ENCODE peak calls at places on chromosomes 11 and 22, in eight cellular contexts. C is upper lobe of left lung, J is sigmoid colon, M is vagina, H is Panc1, Y is H1, X is SK-N-SH, G is suprapubic skin. I is an unnamed sample. For H3K36me3, the result is how much of the 10 kb centered on the place peaks cover.

GRCh38 chr11:3799143-3799542 is 1.8 kb upstream of the NUP98 start:
- DNase-seq in C (no peak), G (no peak), H (no peak), X (no peak), Y (no peak), J (peak), M (no peak), I (no peak)

GRCh38 chr22:46774456-46775363 is 12.3 kb downstream of the TBC1D22A start:
- DNase-seq in G (no peak), Y (no peak), C (peak), H (no peak), M (no peak), X (no peak), J (no peak), I (no peak)

GRCh38 chr11:124950606-124951330 is 3.2 kb upstream of the CCDC15 start:
- DNase-seq in H (no peak), C (no peak), G (no peak), Y (no peak), X (no peak), M (no peak), J (no peak), I (no peak)

GRCh38 chr11:133898031-133898769 is 52.9 kb upstream of the SPATA19 start:
- DNase-seq in H (no peak), G (peak), M (no peak), X (no peak), J (peak), Y (no peak), C (no peak), I (no peak)

GRCh38 chr11:96090711-96091110 is 166.8 kb upstream of the MTMR2 start:
- DNase-seq in Y (no peak), J (no peak), M (no peak), X (no peak), H (no peak), G (no peak), C (no peak), I (no peak)

GRCh38 chr11:96426356-96427103 is 36.7 kb downstream of the JRKL start:
- DNase-seq in M (no peak), J (no peak), C (no peak), H (peak), G (no peak), Y (no peak), X (peak), I (peak)

GRCh38 chr11:97722065-97722464 is 1298.7 kb upstream of the CNTN5 start:
- DNase-seq in X (no peak), G (no peak), H (no peak), J (no peak), M (no peak), C (no peak), Y (no peak), I (no peak)

GRCh38 chr11:31355131-31355530 is 14.4 kb downstream of the DCDC1 start:
- DNase-seq in C (no peak), J (no peak), Y (no peak), H (no peak), G (no peak), M (no peak), X (no peak), I (no peak)

GRCh38 chr11:89201138-89201537 is 23.5 kb downstream of the TYR start:
- DNase-seq in C (no peak), H (no peak), M (no peak), Y (no peak), G (no peak), J (no peak), X (no peak), I (no peak)
- TF ChIP-seq POLR2AphosphoS5 in C (no peak), H (no peak), M (no peak), Y (no peak), G (no peak), J (no peak), X (no peak), I (no peak)

DNA sequence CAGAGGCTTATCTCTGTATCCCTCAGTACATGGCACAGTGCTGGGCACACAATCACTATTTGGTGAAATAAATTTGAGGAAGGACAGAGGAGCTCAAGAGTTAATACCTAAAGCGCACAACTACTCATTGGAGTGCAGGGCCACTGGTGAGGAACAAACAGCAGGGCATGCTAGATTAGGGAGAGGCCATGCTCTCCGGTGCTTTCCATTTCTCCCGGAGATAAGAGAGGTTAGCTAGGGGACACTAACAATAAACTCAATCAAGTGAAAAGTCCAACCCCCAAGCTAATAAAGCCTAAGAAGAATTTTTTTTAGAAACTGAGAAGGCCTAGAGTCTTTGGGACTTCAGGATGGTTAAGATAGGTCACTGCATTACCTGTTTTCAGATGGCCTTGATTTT is 29.1 kb downstream of the NFRKB start:
- DNase-seq in M (no peak), X (no peak), H (no peak), J (no peak), G (no peak), Y (no peak), C (no peak), I (no peak)
- H3K36me3 ChIP-seq in M (under half), X (under half), H (under half), J (half or more), G (half or more), Y (half or more), C (half or more), I (half or more)

DNA sequence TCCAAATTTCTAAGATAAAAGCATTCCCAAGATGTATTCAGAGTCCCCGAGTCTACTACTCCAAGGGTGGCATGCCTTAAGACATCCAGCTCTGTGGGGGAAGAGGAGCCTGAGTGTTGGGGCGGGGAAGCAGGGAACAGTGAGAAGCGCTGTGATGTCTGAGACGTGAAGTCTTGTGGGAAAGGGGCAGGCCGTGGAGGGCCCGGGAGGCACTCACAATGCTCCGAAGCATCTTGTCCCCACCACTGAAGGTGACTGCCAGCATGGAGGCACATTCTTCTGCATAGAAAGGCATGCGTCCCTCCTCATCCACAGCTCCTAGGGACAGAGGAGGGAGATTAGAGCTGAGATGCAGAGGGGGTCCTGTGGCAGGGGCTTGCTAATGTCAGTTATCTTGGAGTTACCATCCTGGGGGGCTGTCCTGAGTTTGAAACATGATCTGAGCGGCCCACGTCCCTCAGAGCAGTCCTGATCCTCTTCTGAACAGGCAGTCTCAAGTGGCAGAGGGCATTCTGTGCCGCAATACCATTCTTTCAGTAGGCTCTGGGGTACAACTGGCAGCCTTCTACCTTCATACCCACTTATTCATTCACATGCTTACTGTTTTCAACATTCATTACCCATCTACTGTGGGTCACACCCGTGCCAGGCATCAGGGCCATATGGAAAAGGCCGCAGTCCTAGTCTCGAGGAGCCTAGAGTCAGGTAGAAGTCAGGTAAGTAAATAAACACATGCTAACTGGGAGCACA is 8.7 kb downstream of the PCSK7 start:
- DNase-seq in Y (no peak), J (peak), M (no peak), H (no peak), G (peak), X (no peak), C (no peak), I (no peak)
- TF ChIP-seq POLR2AphosphoS5 in Y (no peak), J (no peak), M (no peak), H (no peak), G (no peak), X (no peak), C (no peak), I (no peak)

GRCh38 chr11:82988936-82989627 is 82.6 kb downstream of the RAB30 start:
- DNase-seq in C (no peak), J (no peak), G (no peak), H (no peak), M (no peak), Y (no peak), X (no peak), I (no peak)

GRCh38 chr11:82992219-82992618 is 79.5 kb downstream of the RAB30 start:
- DNase-seq in M (no peak), X (no peak), J (peak), Y (no peak), H (no peak), C (no peak), G (no peak), I (no peak)

GRCh38 chr11:82987997-82988396 is 83.7 kb downstream of the RAB30 start:
- DNase-seq in Y (no peak), X (no peak), M (no peak), C (no peak), H (no peak), J (no peak), G (no peak), I (no peak)

GRCh38 chr11:82986491-82986890 is 85.0 kb downstream of the DDIAS start:
- DNase-seq in X (no peak), M (no peak), H (no peak), J (no peak), G (no peak), Y (no peak), C (no peak), I (no peak)

GRCh38 chr11:82989628-82990404 is 81.9 kb downstream of the RAB30 start:
- DNase-seq in X (no peak), G (no peak), H (no peak), Y (no peak), J (no peak), C (no peak), M (no peak), I (no peak)
- H3K36me3 ChIP-seq in X (under half), G (under half), H (under half), Y (under half), J (under half), C (under half), M (under half), I (under half)

DNA sequence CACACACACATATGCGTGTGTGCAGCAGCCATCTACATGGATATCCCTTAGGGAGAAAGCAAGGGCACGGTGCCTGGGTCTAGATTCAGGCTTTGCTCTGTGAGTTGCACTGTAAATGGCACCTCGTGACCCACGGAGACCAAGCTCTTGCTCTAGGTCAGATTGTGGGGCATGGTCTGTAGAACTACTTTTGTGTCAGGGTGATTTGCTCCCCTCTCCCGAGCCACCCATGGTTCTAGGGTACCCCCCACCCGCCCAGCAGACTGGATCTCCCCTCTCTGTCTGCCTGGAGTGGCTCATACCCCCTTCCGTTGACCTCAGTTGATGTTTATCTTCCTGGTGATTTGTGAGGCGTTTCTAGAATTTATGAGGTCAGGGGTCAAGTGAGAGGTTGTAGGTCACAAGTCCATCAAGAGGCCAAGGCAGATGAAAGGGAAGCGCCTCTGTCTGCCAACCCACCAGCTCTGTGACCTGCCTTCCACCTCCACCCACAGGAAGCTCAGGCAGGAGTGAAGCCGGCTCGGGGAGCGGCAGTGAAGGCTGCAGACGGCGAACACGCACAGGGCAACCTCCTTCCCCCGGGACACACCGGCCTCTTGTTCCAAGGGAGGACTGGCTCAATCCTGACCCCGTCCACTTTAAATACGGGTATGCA is 76.2 kb upstream of the TTLL12 start:
- DNase-seq in H (no peak), J (no peak), C (no peak), X (no peak), M (no peak), G (no peak), Y (no peak), I (no peak)
- TF ChIP-seq POLR2AphosphoS5 in H (no peak), J (no peak), C (peak), X (no peak), M (no peak), G (no peak), Y (no peak), I (no peak)

DNA sequence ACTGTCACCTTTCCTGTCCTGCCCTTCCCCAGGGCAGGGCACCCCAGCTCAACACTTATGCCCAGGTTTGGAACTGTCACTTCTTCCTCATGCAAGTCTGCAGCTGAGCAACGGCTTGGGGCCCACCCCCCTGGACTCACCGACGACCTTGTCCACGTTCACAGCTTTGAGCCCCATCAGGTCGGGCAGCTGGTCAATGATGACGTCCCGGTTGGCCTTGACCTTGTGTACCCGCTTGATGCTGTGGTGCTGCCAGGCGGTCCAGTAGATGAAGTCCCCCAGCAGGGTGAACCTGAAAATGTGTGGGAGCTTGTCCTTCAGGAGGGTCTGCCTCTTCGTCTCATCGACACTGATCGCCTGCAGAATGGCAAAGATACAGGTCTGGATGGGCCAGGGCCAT is 135.0 kb downstream of the CRYBB2 start:
- DNase-seq in H (no peak), X (no peak), C (peak), G (peak), Y (no peak), J (peak), M (no peak), I (no peak)
- H3K36me3 ChIP-seq in H (under half), X (under half), C (half or more), G (half or more), Y (under half), J (half or more), M (under half), I (half or more)

GRCh38 chr22:23204541-23205157 is 24.3 kb downstream of the BCR start:
- DNase-seq in Y (no peak), J (peak), X (peak), M (no peak), C (peak), G (no peak), H (no peak), I (no peak)
- TF ChIP-seq POLR2AphosphoS5 in Y (no peak), J (peak), X (no peak), M (no peak), C (no peak), G (no peak), H (no peak), I (no peak)

DNA sequence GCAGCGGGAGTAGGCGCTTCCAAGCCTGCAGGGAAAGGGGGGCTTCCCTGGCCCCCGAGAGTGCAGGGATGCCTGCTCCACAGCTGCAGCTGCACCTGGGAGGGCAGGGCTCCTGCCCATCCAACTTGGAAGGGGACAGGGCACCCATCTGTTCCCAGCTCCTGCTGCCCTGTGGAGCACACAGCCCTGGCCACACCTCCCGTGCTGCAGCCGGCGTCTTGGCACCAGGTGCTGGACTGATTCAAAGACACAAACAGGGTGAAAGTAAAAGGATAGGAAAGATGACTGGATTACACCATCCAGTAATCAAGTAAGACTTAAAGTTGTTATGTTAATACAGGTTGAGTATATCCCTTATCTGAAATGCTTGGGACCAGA is 14.8 kb downstream of the NPAT start:
- DNase-seq in M (no peak), G (no peak), J (no peak), H (no peak), Y (no peak), X (no peak), C (peak), I (no peak)
- H3K36me3 ChIP-seq in M (under half), G (half or more), J (half or more), H (under half), Y (under half), X (half or more), C (half or more), I (half or more)

DNA sequence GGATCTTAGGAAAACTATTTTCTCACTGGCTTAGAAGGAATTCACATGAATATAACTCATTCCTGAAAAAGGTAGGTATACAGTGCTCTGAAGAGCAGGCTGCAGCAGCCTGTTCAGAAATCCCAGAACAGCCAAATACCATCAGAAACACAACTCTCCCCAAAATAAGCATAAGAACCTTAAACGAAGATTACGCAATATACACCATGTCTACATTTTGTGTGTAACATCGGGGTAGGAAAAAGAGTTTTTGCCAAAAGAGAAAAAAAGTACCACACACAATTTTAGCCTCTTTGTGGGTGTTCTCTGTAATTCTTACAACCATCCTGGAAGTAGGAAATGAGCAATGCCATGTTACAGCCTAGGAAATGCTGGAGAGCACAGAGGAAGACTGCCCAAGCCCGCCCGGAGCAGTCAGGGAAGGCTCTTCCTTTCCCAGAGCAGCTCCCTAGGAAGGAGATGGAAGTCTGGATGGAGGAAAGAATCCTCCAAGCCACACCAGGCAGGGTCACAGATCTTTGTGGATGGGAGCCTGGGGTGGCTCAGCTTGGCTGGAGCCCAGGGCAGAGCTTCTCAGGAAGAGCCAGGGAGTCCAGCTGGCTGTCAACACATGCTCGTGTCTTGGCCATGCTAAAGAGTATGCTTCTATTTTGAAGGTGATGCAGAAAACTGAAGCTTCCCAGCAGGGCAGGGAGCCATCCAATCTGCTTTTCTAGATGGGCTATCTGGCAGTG is 49.7 kb upstream of the ARFGAP3 start:
- DNase-seq in G (no peak), H (no peak), X (no peak), Y (no peak), M (no peak), J (peak), C (no peak), I (no peak)
- TF ChIP-seq POLR2AphosphoS5 in G (no peak), H (no peak), X (no peak), Y (no peak), M (peak), J (peak), C (peak), I (no peak)